ENCODE peak calls at places on chromosomes 6 and 20, in five cellular contexts. B, V, M, J and D are unnamed samples.

GRCh38 chr6:35432291-35432690 is 19.8 kb upstream of the FANCE start:
- DNase-seq in B (no peak), V (no peak), M (no peak), J (no peak), D (no peak)

GRCh38 chr6:105045546-105045945 is 88.6 kb downstream of the LIN28B start:
- DNase-seq in B (no peak), V (no peak), M (no peak), J (no peak), D (no peak)

GRCh38 chr6:154954352-154954751 is 40.8 kb upstream of the TIAM2 start:
- DNase-seq in B (no peak), V (no peak), M (no peak), J (no peak), D (no peak)

GRCh38 chr20:2179957-2180356 is 78.3 kb downstream of the STK35 start:
- DNase-seq in B (no peak), V (no peak), M (no peak), J (no peak), D (no peak)

GRCh38 chr6:90934081-90934480 is 347.2 kb upstream of the MAP3K7 start:
- DNase-seq in B (no peak), V (no peak), M (no peak), J (no peak), D (no peak)

GRCh38 chr6:12049165-12049564 is 37.1 kb downstream of the HIVEP1 start:
- DNase-seq in B (no peak), V (no peak), M (no peak), J (no peak), D (no peak)

GRCh38 chr6:128316258-128316952 is 204.0 kb downstream of the PTPRK start:
- DNase-seq in B (no peak), V (no peak), M (no peak), J (no peak), D (no peak)

GRCh38 chr20:4875578-4876067 is 125.7 kb downstream of the SLC23A2 start:
- DNase-seq in B (no peak), V (no peak), M (no peak), J (no peak), D (peak)

GRCh38 chr6:134937426-134937825 is 12.5 kb downstream of the ALDH8A1 start:
- DNase-seq in B (no peak), V (no peak), M (peak), J (no peak), D (no peak)

GRCh38 chr6:68237205-68237604 is 397.9 kb upstream of the ADGRB3 start:
- DNase-seq in B (no peak), V (no peak), M (no peak), J (no peak), D (no peak)

GRCh38 chr6:152338335-152339125 is 298.6 kb downstream of the SYNE1 start:
- DNase-seq in B (peak), V (peak), M (no peak), J (no peak), D (no peak)

GRCh38 chr6:156617376-156617775 is 159.8 kb upstream of the ARID1B start:
- DNase-seq in B (no peak), V (no peak), M (no peak), J (no peak), D (no peak)

GRCh38 chr6:107655245-107655644 is 165.3 kb downstream of the SOBP start:
- DNase-seq in B (no peak), V (no peak), M (no peak), J (no peak), D (no peak)

GRCh38 chr6:136282906-136283305 is 6.7 kb downstream of the BCLAF1 start:
- DNase-seq in B (no peak), V (no peak), M (no peak), J (no peak), D (no peak)

GRCh38 chr6:142822383-142822782 is 122.6 kb downstream of the HIVEP2 start:
- DNase-seq in B (no peak), V (no peak), M (no peak), J (no peak), D (no peak)

GRCh38 chr6:69795469-69796080 is 1.2 kb downstream of the LMBRD1 start:
- DNase-seq in B (no peak), V (no peak), M (no peak), J (no peak), D (peak)

GRCh38 chr20:51541189-51542032 is 1.1 kb downstream of the NFATC2 start:
- DNase-seq in B (peak), V (peak), M (peak), J (peak), D (no peak)

GRCh38 chr20:43662943-43663655 is 3.8 kb upstream of the MYBL2 start:
- DNase-seq in B (no peak), V (no peak), M (no peak), J (no peak), D (no peak)

GRCh38 chr6:39296745-39297640 is 17.2 kb downstream of the KCNK17 start:
- DNase-seq in B (peak), V (no peak), M (no peak), J (peak), D (no peak)

GRCh38 chr20:45052698-45053440 is 48.1 kb downstream of the KCNS1 start:
- DNase-seq in B (no peak), V (no peak), M (no peak), J (no peak), D (peak)

GRCh38 chr6:11298651-11299420 is 66.4 kb upstream of the NEDD9 start:
- DNase-seq in B (no peak), V (no peak), M (no peak), J (no peak), D (no peak)

GRCh38 chr20:57710841-57711240 is 1.0 kb upstream of the PMEPA1 start:
- DNase-seq in B (no peak), V (no peak), M (no peak), J (no peak), D (no peak)

GRCh38 chr6:67433124-67433523 is 1202.0 kb upstream of the ADGRB3 start:
- DNase-seq in B (no peak), V (no peak), M (no peak), J (no peak), D (no peak)

GRCh38 chr20:19375301-19375885 is 163.0 kb downstream of the SLC24A3 start:
- DNase-seq in B (no peak), V (no peak), M (peak), J (no peak), D (no peak)

GRCh38 chr20:62723351-62723750 is 14.7 kb downstream of the NTSR1 start:
- DNase-seq in B (peak), V (no peak), M (no peak), J (no peak), D (no peak)

GRCh38 chr6:170438402-170438753 is 114.7 kb downstream of the PSMB1 start:
- DNase-seq in B (peak), V (peak), M (peak), J (peak), D (peak)

GRCh38 chr6:85065831-85066230 is 301.4 kb upstream of the TBX18 start:
- DNase-seq in B (no peak), V (no peak), M (no peak), J (no peak), D (no peak)

GRCh38 chr6:118334634-118335033 is 213.5 kb upstream of the PLN start:
- DNase-seq in B (no peak), V (no peak), M (no peak), J (no peak), D (no peak)

GRCh38 chr6:30847421-30847970 is 36.8 kb upstream of the DDR1 start:
- DNase-seq in B (no peak), V (no peak), M (no peak), J (no peak), D (no peak)

GRCh38 chr20:38172344-38172743 is 7.3 kb upstream of the TGM2 start:
- DNase-seq in B (no peak), V (no peak), M (no peak), J (no peak), D (no peak)

GRCh38 chr20:37904008-37904675 is 1.2 kb downstream of the VSTM2L start:
- DNase-seq in B (no peak), V (no peak), M (no peak), J (no peak), D (no peak)

GRCh38 chr20:12740647-12741046 is 268.1 kb upstream of the SPTLC3 start:
- DNase-seq in B (no peak), V (no peak), M (no peak), J (no peak), D (no peak)

GRCh38 chr6:56156643-56157042 is 90.7 kb downstream of the COL21A1 start:
- DNase-seq in B (no peak), V (no peak), M (no peak), J (no peak), D (no peak)

GRCh38 chr6:47160702-47161101 is 118.6 kb upstream of the ADGRF1 start:
- DNase-seq in B (no peak), V (no peak), M (no peak), J (no peak), D (no peak)

GRCh38 chr20:15928946-15929345 is 644.3 kb downstream of the KIF16B start:
- DNase-seq in B (no peak), V (no peak), M (peak), J (no peak), D (no peak)

DNA sequence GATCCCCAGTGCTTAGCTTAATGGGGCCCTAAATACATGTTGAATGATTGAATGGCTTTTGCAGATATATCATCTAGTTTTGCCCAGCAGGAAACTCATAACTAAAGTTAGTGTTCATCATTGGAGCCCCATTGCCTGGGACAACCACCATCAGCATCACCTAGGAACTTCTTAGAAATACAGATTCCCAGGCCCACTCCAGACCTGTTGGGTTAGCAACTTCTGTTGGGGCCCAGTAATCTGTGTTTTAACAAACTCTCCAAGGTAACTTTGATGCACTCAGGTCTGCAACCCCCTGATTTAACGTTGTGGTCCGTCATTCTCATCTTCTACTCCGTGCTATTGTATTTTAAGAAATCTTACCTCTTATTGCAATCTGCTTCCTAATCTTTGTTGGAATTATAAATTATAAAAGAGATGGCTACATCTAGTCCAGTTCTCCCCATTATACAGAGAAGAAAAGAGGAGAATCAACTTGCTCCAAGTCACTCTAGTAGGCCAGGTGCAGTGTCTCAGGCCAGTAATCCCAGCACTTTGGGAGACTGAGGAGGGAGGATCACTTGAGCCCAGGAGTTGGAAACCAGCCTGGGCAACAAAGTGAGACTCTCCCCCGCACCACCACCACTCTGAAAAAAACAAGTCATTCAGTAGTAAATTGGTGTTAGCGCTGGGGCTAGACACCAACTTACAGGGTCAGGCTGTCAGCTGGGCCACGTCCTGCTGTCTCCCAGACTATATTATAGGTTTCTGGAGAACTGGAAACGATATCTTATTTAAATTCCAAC is 13.7 kb downstream of the FOXP4 start:
- DNase-seq in B (no peak), V (peak), M (no peak), J (no peak), D (no peak)
- H3K4me3 ChIP-seq in B (peak), V (no peak), M (peak), J (peak), D (peak)

DNA sequence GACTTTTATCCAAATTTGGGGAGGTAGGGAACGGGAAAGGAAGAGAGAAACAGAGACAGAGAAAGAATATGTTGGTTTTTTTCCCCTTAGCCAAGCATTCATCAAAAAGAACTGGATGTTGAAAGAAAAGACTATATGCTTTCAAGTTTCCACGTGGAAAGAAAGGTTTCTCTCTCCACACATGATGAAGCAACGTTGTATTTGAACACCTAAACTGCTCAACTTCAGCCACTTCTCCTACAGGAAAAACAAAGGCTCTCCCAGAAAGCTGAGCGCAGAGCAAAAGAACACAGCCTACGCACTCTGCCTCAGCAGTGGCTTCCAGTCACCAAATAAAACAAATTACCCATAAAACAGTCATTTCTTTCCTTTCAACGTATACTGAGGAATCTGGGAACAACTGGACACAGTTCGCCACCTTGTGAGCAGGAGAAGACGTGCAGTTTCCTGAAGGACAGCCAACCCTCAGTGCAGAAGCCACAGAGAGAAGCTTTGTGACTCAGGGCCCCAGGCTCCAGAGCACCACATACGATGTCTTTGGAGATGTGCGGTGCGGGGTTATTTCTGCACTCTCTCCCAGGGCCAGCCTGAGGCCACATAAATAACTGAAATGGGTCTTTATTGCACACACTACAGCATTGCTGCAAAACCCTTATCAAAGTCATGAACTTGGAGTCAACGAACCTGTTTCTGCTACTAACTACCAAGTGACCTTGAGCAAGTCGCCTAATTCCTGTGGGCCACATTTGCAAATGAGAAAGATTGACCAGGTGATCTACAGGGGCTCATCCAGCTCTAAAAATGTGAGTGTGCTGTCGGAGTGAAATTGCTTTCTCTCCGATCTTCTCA is 10.1 kb downstream of the IL17F start:
- DNase-seq in B (no peak), V (no peak), M (no peak), J (no peak), D (peak)
- TF ChIP-seq CTCF in B (peak), V (no peak), M (peak), J (no peak), D (peak)

GRCh38 chr20:47358672-47359532 is 2.4 kb upstream of the ZMYND8 start:
- DNase-seq in B (peak), V (peak), M (peak), J (peak), D (no peak)
- H3K4me3 ChIP-seq in B (peak), V (no peak), M (peak), J (peak), D (peak)

GRCh38 chr20:20821496-20822260 is 109.2 kb upstream of the RALGAPA2 start:
- DNase-seq in B (no peak), V (no peak), M (no peak), J (no peak), D (no peak)

GRCh38 chr20:20823469-20823868 is 111.0 kb upstream of the RALGAPA2 start:
- DNase-seq in B (no peak), V (no peak), M (no peak), J (no peak), D (no peak)

GRCh38 chr20:20820780-20821495 is 108.5 kb upstream of the RALGAPA2 start:
- DNase-seq in B (no peak), V (no peak), M (no peak), J (no peak), D (no peak)

GRCh38 chr20:20816969-20817368 is 104.5 kb upstream of the RALGAPA2 start:
- DNase-seq in B (no peak), V (no peak), M (no peak), J (no peak), D (no peak)

GRCh38 chr20:20820104-20820503 is 107.7 kb upstream of the RALGAPA2 start:
- DNase-seq in B (no peak), V (no peak), M (no peak), J (no peak), D (no peak)
- TF ChIP-seq CTCF in B (peak), V (no peak), M (no peak), J (no peak), D (peak)

GRCh38 chr6:140897804-140898573 is 1234.7 kb upstream of the GJE1 start:
- DNase-seq in B (no peak), V (no peak), M (no peak), J (peak), D (no peak)
- H3K4me3 ChIP-seq in B (no peak), V (no peak), M (peak), J (peak), D (no peak)

GRCh38 chr20:56554869-56555268 is 21.8 kb downstream of the FAM209B start:
- DNase-seq in B (no peak), V (peak), M (no peak), J (no peak), D (peak)
- TF ChIP-seq CTCF in B (no peak), V (no peak), M (no peak), J (peak), D (no peak)

GRCh38 chr20:36305602-36306556 is at the start of gene DLGAP4:
- DNase-seq in B (no peak), V (no peak), M (no peak), J (no peak), D (no peak)
- H3K4me3 ChIP-seq in B (peak), V (no peak), M (peak), J (peak), D (no peak)

GRCh38 chr20:50306478-50307423 is 116.1 kb downstream of the CEBPB start:
- DNase-seq in B (no peak), V (no peak), M (no peak), J (peak), D (no peak)
- TF ChIP-seq CTCF in B (no peak), V (no peak), M (no peak), J (no peak), D (no peak)

GRCh38 chr6:33975631-33976424 is 170.1 kb downstream of the GRM4 start:
- DNase-seq in B (no peak), V (peak), M (no peak), J (peak), D (no peak)
- H3K4me3 ChIP-seq in B (no peak), V (no peak), M (no peak), J (no peak), D (no peak)

GRCh38 chr6:44131880-44132279 is 4.5 kb downstream of the TMEM63B start:
- DNase-seq in B (no peak), V (no peak), M (no peak), J (no peak), D (no peak)
- TF ChIP-seq CTCF in B (no peak), V (no peak), M (no peak), J (no peak), D (no peak)